ENCODE peak calls at places on chromosomes 7 and 10, in six cellular contexts. One of them, this sample, is unnamed.

GRCh38 chr10:85043207-85043606 is 714.8 kb downstream of the CCSER2 start:
- DNase-seq in endothelial cell of umbilical vein: no peak
- DNase-seq in EL: no peak
- DNase-seq in left kidney: peak; percentile 11
- DNase-seq in AG04450: no peak
- DNase-seq in T1000: no peak
- DNase-seq in this sample: no peak

GRCh38 chr7:42097756-42098155 is 139.3 kb downstream of the GLI3 start:
- DNase-seq in EL: peak; percentile 85
- DNase-seq in AG04450: no peak
- DNase-seq in left kidney: no peak
- DNase-seq in endothelial cell of umbilical vein: peak; percentile 31
- DNase-seq in T1000: no peak
- DNase-seq in this sample: no peak

GRCh38 chr10:3046941-3047621 is 20.3 kb upstream of the PFKP start:
- DNase-seq in EL: no peak
- DNase-seq in AG04450: no peak
- DNase-seq in left kidney: peak; percentile 77
- DNase-seq in T1000: no peak
- DNase-seq in endothelial cell of umbilical vein: no peak
- DNase-seq in this sample: no peak

GRCh38 chr10:111113961-111114830 is 37.4 kb downstream of the ADRA2A start:
- DNase-seq in EL: peak; percentile 42
- DNase-seq in endothelial cell of umbilical vein: no peak
- DNase-seq in left kidney: no peak
- DNase-seq in AG04450: no peak
- DNase-seq in T1000: no peak
- DNase-seq in this sample: no peak

GRCh38 chr10:131928248-131929095 is 27.7 kb downstream of the PPP2R2D start:
- DNase-seq in AG04450: no peak
- DNase-seq in EL: no peak
- DNase-seq in left kidney: no peak
- DNase-seq in T1000: no peak
- DNase-seq in endothelial cell of umbilical vein: peak; percentile 30
- DNase-seq in this sample: no peak

GRCh38 chr7:39683216-39683845 is 60.0 kb downstream of the RALA start:
- DNase-seq in T1000: no peak
- DNase-seq in AG04450: no peak
- DNase-seq in EL: peak; percentile 64
- DNase-seq in endothelial cell of umbilical vein: peak; percentile 87
- DNase-seq in left kidney: peak; percentile 15
- DNase-seq in this sample: no peak

GRCh38 chr10:111648046-111648445 is 535.5 kb downstream of the GPAM start:
- DNase-seq in EL: peak; percentile 15
- DNase-seq in AG04450: no peak
- DNase-seq in T1000: no peak
- DNase-seq in left kidney: peak; percentile 1
- DNase-seq in endothelial cell of umbilical vein: no peak
- DNase-seq in this sample: no peak

GRCh38 chr7:102302025-102302424 is 15.4 kb downstream of the SH2B2 start:
- DNase-seq in endothelial cell of umbilical vein: no peak
- DNase-seq in AG04450: no peak
- DNase-seq in left kidney: no peak
- DNase-seq in EL: no peak
- DNase-seq in T1000: no peak
- DNase-seq in this sample: no peak

GRCh38 chr7:154914580-154915380 is 88.1 kb downstream of the PAXIP1 start:
- DNase-seq in left kidney: peak; percentile 39
- DNase-seq in AG04450: no peak
- DNase-seq in endothelial cell of umbilical vein: no peak
- DNase-seq in T1000: no peak
- DNase-seq in EL: no peak
- DNase-seq in this sample: no peak

GRCh38 chr7:106329971-106330733 is 45.4 kb upstream of the NAMPT start:
- DNase-seq in EL: peak; percentile 74
- DNase-seq in AG04450: no peak
- DNase-seq in endothelial cell of umbilical vein: peak; percentile 21
- DNase-seq in T1000: no peak
- DNase-seq in left kidney: no peak
- DNase-seq in this sample: no peak

GRCh38 chr10:97341416-97341815 is 6.9 kb upstream of the FRAT2 start:
- DNase-seq in AG04450: no peak
- DNase-seq in left kidney: no peak
- DNase-seq in endothelial cell of umbilical vein: no peak
- DNase-seq in T1000: no peak
- DNase-seq in EL: no peak
- DNase-seq in this sample: no peak

GRCh38 chr7:49766966-49767365 is 6.5 kb upstream of the VWC2 start:
- DNase-seq in T1000: no peak
- DNase-seq in left kidney: no peak
- DNase-seq in AG04450: no peak
- DNase-seq in EL: no peak
- DNase-seq in endothelial cell of umbilical vein: no peak
- DNase-seq in this sample: no peak

GRCh38 chr10:47288236-47288635 is 11.8 kb upstream of the GDF10 start:
- DNase-seq in endothelial cell of umbilical vein: no peak
- DNase-seq in AG04450: no peak
- DNase-seq in T1000: no peak
- DNase-seq in left kidney: no peak
- DNase-seq in EL: no peak
- DNase-seq in this sample: no peak

This sample was measured in mesothelial cell of epicardium.